ENCODE peak calls at places on chromosome 16, in seven cellular contexts. W is endothelial cell, N is hypothalamus, L is ascending aorta, F is Right ventricle myocardium superior, Z is posterior vena cava, U is body of pancreas. C is an unnamed sample.
A peak's percentile ranks its signal among the peaks of the same experiment; 100 is the strongest.

GRCh38 chr16:28555593-28555992 is 1.9 kb downstream of the SGF29 start:
- DNase-seq in W (no peak), N (no peak), L (no peak), F (no peak), Z (no peak), U (no peak), C (no peak)

GRCh38 chr16:31118223-31119155 is 1.0 kb downstream of the KAT8 start:
- DNase-seq in W (no peak), N (no peak), L (no peak), F (no peak), Z (no peak), U (peak; percentile 51), C (no peak)

GRCh38 chr16:65446441-65446840 is 324.6 kb upstream of the CDH11 start:
- DNase-seq in W (no peak), N (no peak), L (no peak), F (no peak), Z (no peak), U (no peak), C (no peak)

GRCh38 chr16:66960270-66960669 is 796 bp upstream of the CES3 start:
- DNase-seq in W (no peak), N (no peak), L (no peak), F (no peak), Z (no peak), U (no peak), C (no peak)

GRCh38 chr16:77555781-77556180 is 120.9 kb upstream of the ADAMTS18 start:
- DNase-seq in W (no peak), N (no peak), L (no peak), F (no peak), Z (no peak), U (no peak), C (no peak)

GRCh38 chr16:1812732-1813163 is 13.9 kb downstream of the HAGH start:
- DNase-seq in W (peak; percentile 52), N (no peak), L (no peak), F (peak; percentile 85), Z (peak; percentile 79), U (peak; percentile 87), C (no peak)

GRCh38 chr16:85542548-85542927 is 70.6 kb upstream of the GSE1 start:
- DNase-seq in W (no peak), N (no peak), L (no peak), F (no peak), Z (no peak), U (no peak), C (no peak)

GRCh38 chr16:67884684-67885083 is at the start of gene NRN1L:
- DNase-seq in W (peak; percentile 72), N (peak; percentile 84), L (peak; percentile 93), F (peak; percentile 93), Z (peak; percentile 95), U (peak; percentile 76), C (no peak)

GRCh38 chr16:89931964-89932363 is 8.8 kb downstream of the TUBB3 start:
- DNase-seq in W (no peak), N (no peak), L (no peak), F (no peak), Z (no peak), U (no peak), C (no peak)

GRCh38 chr16:27174007-27174406 is 29.3 kb upstream of the KDM8 start:
- DNase-seq in W (no peak), N (no peak), L (no peak), F (no peak), Z (no peak), U (no peak), C (no peak)

GRCh38 chr16:20902426-20902825 is 1.9 kb downstream of the LYRM1 start:
- DNase-seq in W (no peak), N (no peak), L (peak; percentile 38), F (no peak), Z (no peak), U (no peak), C (no peak)

GRCh38 chr16:22183901-22184614 is 21.8 kb downstream of the SDR42E2 start:
- DNase-seq in W (no peak), N (no peak), L (no peak), F (no peak), Z (no peak), U (no peak), C (no peak)

GRCh38 chr16:86530251-86531192 is 20.2 kb downstream of the FOXF1 start:
- DNase-seq in W (no peak), N (no peak), L (no peak), F (no peak), Z (peak; percentile 66), U (no peak), C (no peak)

GRCh38 chr16:87461466-87461975 is 31.3 kb downstream of the ZCCHC14 start:
- DNase-seq in W (peak; percentile 76), N (no peak), L (peak; percentile 78), F (peak; percentile 72), Z (no peak), U (peak; percentile 98), C (peak; percentile 68)

GRCh38 chr16:15592324-15592723 is 50.6 kb downstream of the MARF1 start:
- DNase-seq in W (no peak), N (no peak), L (no peak), F (no peak), Z (no peak), U (no peak), C (no peak)

GRCh38 chr16:84240455-84240854 is 643 bp upstream of the KCNG4 start:
- DNase-seq in W (no peak), N (no peak), L (no peak), F (no peak), Z (no peak), U (no peak), C (no peak)

GRCh38 chr16:28869201-28869600 is 5.6 kb downstream of the SH2B1 start:
- DNase-seq in W (no peak), N (no peak), L (no peak), F (no peak), Z (no peak), U (no peak), C (no peak)

GRCh38 chr16:14427371-14427948 is 202.6 kb downstream of the PARN start:
- DNase-seq in W (no peak), N (peak; percentile 12), L (no peak), F (no peak), Z (no peak), U (no peak), C (no peak)

GRCh38 chr16:30068750-30069574 is 3.4 kb downstream of the ALDOA start:
- DNase-seq in W (peak; percentile 59), N (no peak), L (no peak), F (no peak), Z (no peak), U (peak; percentile 23), C (no peak)

GRCh38 chr16:85061566-85061965 is 34.0 kb downstream of the KIAA0513 start:
- DNase-seq in W (no peak), N (no peak), L (no peak), F (peak; percentile 76), Z (peak; percentile 87), U (peak; percentile 70), C (no peak)

GRCh38 chr16:89801800-89802199 is 14.6 kb downstream of the FANCA start:
- DNase-seq in W (no peak), N (no peak), L (no peak), F (no peak), Z (no peak), U (no peak), C (peak; percentile 4)

GRCh38 chr16:70746708-70747424 is 54.1 kb downstream of the VAC14 start:
- DNase-seq in W (no peak), N (no peak), L (peak; percentile 93), F (peak; percentile 68), Z (peak; percentile 89), U (peak; percentile 90), C (no peak)

GRCh38 chr16:51831595-51832352 is 680.7 kb upstream of the SALL1 start:
- DNase-seq in W (no peak), N (no peak), L (no peak), F (no peak), Z (no peak), U (no peak), C (no peak)

GRCh38 chr16:87324411-87325275 is 7.5 kb upstream of the C16orf95 start:
- DNase-seq in W (peak; percentile 59), N (no peak), L (peak; percentile 63), F (peak; percentile 55), Z (peak; percentile 67), U (peak; percentile 20), C (no peak)

GRCh38 chr16:74695450-74696422 is 4.9 kb downstream of the MLKL start:
- DNase-seq in W (peak; percentile 71), N (peak; percentile 47), L (peak; percentile 91), F (peak; percentile 84), Z (peak; percentile 86), U (peak; percentile 93), C (no peak)

GRCh38 chr16:72427001-72427785 is 255.2 kb upstream of the PMFBP1 start:
- DNase-seq in W (no peak), N (no peak), L (no peak), F (no peak), Z (no peak), U (no peak), C (no peak)

GRCh38 chr16:29802416-29802935 is 3.9 kb upstream of the MAZ start:
- DNase-seq in W (no peak), N (no peak), L (no peak), F (no peak), Z (no peak), U (no peak), C (no peak)

GRCh38 chr16:3282103-3282746 is 1.1 kb upstream of the ZNF263 start:
- DNase-seq in W (peak; percentile 60), N (no peak), L (no peak), F (no peak), Z (no peak), U (no peak), C (peak; percentile 73)

GRCh38 chr16:27867122-27868110 is 196.1 kb downstream of the GSG1L start:
- DNase-seq in W (peak; percentile 77), N (no peak), L (no peak), F (peak; percentile 68), Z (peak; percentile 87), U (peak; percentile 48), C (no peak)